ENCODE peak calls at places on chromosomes 11 and 22, in seven cellular contexts. H is fibroblast of pulmonary artery; U is MV-4-11; T is substantia nigra; Q is iris pigment epithelial cell; K is WTC11; Y is stimulated activated naive CD8-positive, alpha-beta T cell treated with anti-CD3 and anti-CD28 coated beads, Interleukin-15, Interleukin-2, amounts not matched to agents 100 U/mL and 50 U/mL, for 24 hours. X is an unnamed sample.

GRCh38 chr11:28529540-28530410 is 421.6 kb downstream of the METTL15 start:
- DNase-seq in K (no peak), Q (peak), H (peak), Y (no peak), U (peak), T (no peak), X (no peak)

GRCh38 chr22:43851979-43852307 is 10.4 kb downstream of the SULT4A1 start:
- DNase-seq in Y (no peak), U (no peak), T (no peak), H (no peak), K (no peak), Q (no peak), X (no peak)

GRCh38 chr11:123454060-123454651 is 24.1 kb downstream of the GRAMD1B start:
- DNase-seq in Q (peak), K (no peak), T (no peak), Y (peak), H (peak), U (peak), X (peak)

GRCh38 chr11:82539669-82540068 is 194.0 kb downstream of the FAM181B start:
- DNase-seq in Q (no peak), U (no peak), Y (no peak), K (no peak), H (no peak), T (no peak), X (no peak)

GRCh38 chr11:45410391-45411215 is 124.5 kb upstream of the SYT13 start:
- DNase-seq in K (no peak), Y (no peak), U (no peak), Q (no peak), T (no peak), H (no peak), X (no peak)

GRCh38 chr22:48182896-48183805 is 1420.7 kb downstream of the TBC1D22A start:
- DNase-seq in T (no peak), H (no peak), K (no peak), Y (no peak), U (no peak), Q (no peak), X (no peak)

GRCh38 chr22:48262596-48263430 is 1500.4 kb downstream of the TBC1D22A start:
- DNase-seq in U (no peak), Q (no peak), T (no peak), Y (no peak), K (no peak), H (no peak), X (no peak)

GRCh38 chr11:16603890-16604783 is 134.3 kb upstream of the C11orf58 start:
- DNase-seq in Y (no peak), U (no peak), Q (no peak), K (peak), T (peak), H (peak), X (no peak)

GRCh38 chr11:110184974-110185597 is 91.9 kb downstream of the ZC3H12C start:
- DNase-seq in U (peak), K (no peak), Y (no peak), Q (peak), H (peak), T (peak), X (peak)

GRCh38 chr11:17267576-17267975 is 9.0 kb upstream of the NUCB2 start:
- DNase-seq in H (peak), Q (peak), K (no peak), Y (no peak), T (no peak), U (peak), X (peak)

GRCh38 chr11:18723991-18724390 is 2.0 kb downstream of the IGSF22 start:
- DNase-seq in U (no peak), Q (no peak), H (no peak), T (no peak), K (no peak), Y (no peak), X (no peak)

GRCh38 chr11:117953029-117953671 is 23.9 kb upstream of the TMPRSS13 start:
- DNase-seq in T (no peak), Q (no peak), H (no peak), K (no peak), U (peak), Y (peak), X (no peak)

GRCh38 chr22:31504282-31504681 is 7.9 kb downstream of the SFI1 start:
- DNase-seq in Y (no peak), H (peak), U (no peak), T (no peak), K (no peak), Q (peak), X (no peak)

GRCh38 chr11:108790501-108791299 is 125.8 kb downstream of the DDX10 start:
- DNase-seq in K (no peak), Q (no peak), T (no peak), U (no peak), Y (no peak), H (no peak), X (no peak)

GRCh38 chr11:1751999-1752906 is 1.9 kb upstream of the IFITM10 start:
- DNase-seq in Y (no peak), K (no peak), U (no peak), Q (no peak), T (no peak), H (no peak), X (no peak)